ENCODE peak calls at places on chromosomes 12 and 14, in five cellular contexts. F is MM.1S, D is choroid plexus epithelial cell, G is body of pancreas, C is left lung. E is an unnamed sample.

GRCh38 chr14:75184039-75184438 is 7.6 kb upstream of the TMED10 start:
- DNase-seq in D (no peak), G (no peak), C (peak), F (no peak), E (no peak)

GRCh38 chr14:49950275-49951250 is 57.7 kb downstream of the ARF6 start:
- DNase-seq in D (no peak), G (peak), F (no peak), C (no peak), E (no peak)

GRCh38 chr14:103519837-103520212 is 2.8 kb downstream of the CKB start:
- DNase-seq in D (no peak), F (no peak), C (peak), G (peak), E (no peak)

GRCh38 chr14:105155681-105156413 is 12.7 kb downstream of the JAG2 start:
- DNase-seq in G (no peak), F (no peak), D (no peak), C (peak), E (no peak)

GRCh38 chr14:38203929-38204716 is 3.6 kb upstream of the SSTR1 start:
- DNase-seq in F (no peak), D (no peak), G (no peak), C (no peak), E (no peak)

GRCh38 chr12:84814664-84815245 is 97.8 kb downstream of the SLC6A15 start:
- DNase-seq in D (no peak), F (no peak), C (no peak), G (no peak), E (peak)

GRCh38 chr12:130017571-130018449 is 114.0 kb upstream of the TMEM132D start:
- DNase-seq in G (no peak), F (no peak), C (no peak), D (no peak), E (no peak)

GRCh38 chr12:52659395-52659794 is 7.4 kb upstream of the KRT2 start:
- DNase-seq in D (no peak), G (no peak), F (no peak), C (no peak), E (no peak)

GRCh38 chr12:43362910-43363694 is 188.9 kb downstream of the ADAMTS20 start:
- DNase-seq in D (no peak), F (no peak), G (no peak), C (no peak), E (no peak)

GRCh38 chr12:11178250-11178649 is 7.3 kb downstream of the SMIM10L1 start:
- DNase-seq in C (no peak), G (no peak), D (no peak), F (no peak), E (no peak)

GRCh38 chr12:29492884-29493283 is 4.6 kb downstream of the OVCH1 start:
- DNase-seq in F (no peak), D (no peak), C (no peak), G (no peak), E (no peak)

GRCh38 chr12:9687228-9687627 is 17.7 kb downstream of the CLEC2D start:
- DNase-seq in G (no peak), F (no peak), C (no peak), D (peak), E (peak)

GRCh38 chr14:69699743-69700309 is 67.1 kb upstream of the SRSF5 start:
- DNase-seq in F (no peak), D (no peak), G (peak), C (no peak), E (no peak)

GRCh38 chr14:96938946-96939345 is 141.8 kb downstream of the VRK1 start:
- DNase-seq in D (no peak), C (no peak), F (no peak), G (no peak), E (no peak)

GRCh38 chr12:92028039-92028709 is 117.5 kb downstream of the BTG1 start:
- DNase-seq in D (peak), C (no peak), G (no peak), F (no peak), E (peak)

GRCh38 chr12:2229661-2230539 is 177.1 kb downstream of the CACNA1C start:
- DNase-seq in C (peak), D (peak), G (no peak), F (no peak), E (no peak)

GRCh38 chr12:105590571-105590970 is 260.1 kb downstream of the C12orf75 start:
- DNase-seq in G (no peak), C (no peak), D (no peak), F (no peak), E (no peak)

GRCh38 chr12:30000401-30000800 is 216.7 kb upstream of the TMTC1 start:
- DNase-seq in C (no peak), F (no peak), D (peak), G (no peak), E (no peak)

GRCh38 chr14:96249016-96249415 is 7.0 kb upstream of the BDKRB1 start:
- DNase-seq in C (peak), G (no peak), D (peak), F (no peak), E (no peak)

GRCh38 chr12:17326649-17327048 is 720.7 kb upstream of the LMO3 start:
- DNase-seq in D (no peak), C (no peak), G (no peak), F (no peak), E (no peak)

GRCh38 chr12:15000575-15000974 is 27.7 kb downstream of the PDE6H start:
- DNase-seq in C (no peak), G (no peak), F (no peak), D (no peak), E (no peak)

GRCh38 chr12:39319180-39319579 is 123.7 kb downstream of the KIF21A start:
- DNase-seq in D (no peak), F (no peak), G (no peak), C (no peak), E (no peak)

GRCh38 chr14:80965041-80965440 is 9.6 kb downstream of the TSHR start:
- DNase-seq in C (no peak), F (no peak), D (peak), G (no peak), E (no peak)

GRCh38 chr14:88323520-88324199 is 591 bp upstream of the KCNK10 start:
- DNase-seq in C (peak), D (peak), F (no peak), G (peak), E (no peak)

GRCh38 chr12:18886962-18887361 is 149.0 kb downstream of the CAPZA3 start:
- DNase-seq in C (no peak), F (peak), G (no peak), D (peak), E (no peak)

GRCh38 chr14:102498678-102499265 is 10.8 kb downstream of the ANKRD9 start:
- DNase-seq in G (no peak), F (no peak), C (no peak), D (no peak), E (no peak)

GRCh38 chr12:4496145-4496838 is 42.4 kb upstream of the RAD51AP1 start:
- DNase-seq in D (no peak), C (no peak), G (no peak), F (no peak), E (no peak)

GRCh38 chr12:31015215-31015614 is 58.4 kb upstream of the DDX11 start:
- DNase-seq in D (no peak), F (no peak), C (no peak), G (no peak), E (no peak)

DNA sequence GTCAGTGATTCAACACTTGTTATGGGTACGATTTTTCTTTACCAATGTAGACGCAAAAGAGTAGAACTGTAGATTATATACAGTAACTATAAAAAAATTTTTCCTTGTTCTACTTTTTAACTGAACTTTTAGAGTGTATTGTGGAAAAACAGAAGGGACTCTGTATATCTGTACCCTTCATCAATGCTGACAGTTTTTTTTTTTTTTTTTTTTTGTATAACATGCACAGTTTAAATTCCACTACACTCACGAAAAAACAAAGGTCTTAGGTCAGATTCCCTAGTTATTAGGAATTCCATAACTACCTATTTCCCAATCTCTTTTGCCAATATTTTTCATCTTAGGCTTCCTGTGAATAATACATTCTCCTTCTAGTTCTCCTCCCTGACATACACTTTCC is 6.4 kb downstream of the DDHD1 start:
- DNase-seq in C (no peak), F (no peak), G (no peak), D (no peak), E (no peak)
- H3K4me3 ChIP-seq in C (no peak), F (no peak), G (no peak), D (no peak), E (no peak)

DNA sequence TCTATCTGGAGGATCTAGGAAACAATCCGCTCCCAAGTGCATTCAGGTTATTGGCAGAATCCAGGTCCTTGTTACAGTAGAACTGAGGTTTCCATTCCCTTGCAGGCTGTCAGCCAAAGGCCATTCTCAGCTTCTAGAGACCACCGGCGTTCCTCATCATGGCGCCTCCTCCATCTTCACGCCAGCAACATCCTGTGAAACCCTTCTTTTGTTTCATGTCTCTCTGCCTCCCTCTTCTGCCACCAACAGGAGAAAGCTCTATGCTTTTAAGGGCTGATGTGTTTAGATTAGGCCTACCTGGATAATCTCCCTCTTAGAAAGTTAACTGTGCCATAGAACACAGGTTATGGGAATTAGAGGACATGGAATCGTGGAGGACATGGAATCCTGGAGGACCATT is 133.0 kb upstream of the RASSF8 start:
- DNase-seq in C (no peak), F (no peak), G (no peak), D (peak), E (no peak)
- TF ChIP-seq CTCF in C (no peak), F (no peak), G (no peak), D (peak), E (no peak)

DNA sequence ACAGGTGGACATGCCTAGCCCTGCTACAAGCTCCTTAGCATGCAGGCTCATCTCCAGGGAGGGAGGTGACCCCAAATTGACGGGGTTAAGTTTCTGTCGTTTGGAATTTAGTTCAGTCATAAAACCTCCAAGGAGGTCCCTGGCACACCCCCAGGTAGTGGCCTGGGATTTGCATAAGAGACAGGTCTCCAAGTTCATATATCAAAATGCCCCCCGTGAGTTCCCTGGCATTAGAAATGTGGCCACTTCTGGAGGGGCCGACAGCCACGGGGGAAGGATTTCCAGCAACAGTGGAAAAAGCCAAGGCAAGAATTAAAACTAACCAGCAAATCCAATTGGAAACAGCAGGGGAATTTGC is 228.8 kb downstream of the BCL11B start:
- DNase-seq in D (no peak), C (no peak), G (no peak), F (no peak), E (no peak)
- H3K4me3 ChIP-seq in D (no peak), C (no peak), G (no peak), F (no peak), E (no peak)

DNA sequence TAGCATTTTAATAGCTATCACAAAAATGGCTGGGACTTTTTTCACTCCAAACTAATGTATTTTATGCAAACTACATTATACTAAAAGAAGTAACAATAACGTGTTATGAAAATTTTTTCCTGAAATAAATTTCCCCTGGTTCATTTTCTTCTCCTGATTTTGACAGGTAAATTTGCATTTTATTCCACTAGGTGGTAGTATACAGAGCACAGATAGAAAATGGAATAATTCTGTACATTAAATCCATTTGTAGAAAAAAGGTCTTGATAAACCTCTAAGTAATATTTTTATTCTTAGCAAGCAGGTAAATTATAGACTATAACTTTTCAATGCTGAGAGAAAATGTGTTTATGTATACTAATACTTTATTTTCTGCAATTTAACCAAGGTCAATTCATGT is 96.5 kb downstream of the BCAT1 start:
- DNase-seq in D (peak), F (peak), G (no peak), C (no peak), E (no peak)
- TF ChIP-seq CTCF in D (peak), F (peak), G (peak), C (peak), E (peak)

GRCh38 chr12:6954754-6955461 is 3.8 kb downstream of the PTPN6 start:
- DNase-seq in G (no peak), C (no peak), D (no peak), F (no peak), E (no peak)

GRCh38 chr12:6952860-6953416 is 1.8 kb downstream of the PTPN6 start:
- DNase-seq in C (no peak), D (no peak), G (no peak), F (no peak), E (no peak)

GRCh38 chr12:6955462-6956331 is 4.5 kb downstream of the PTPN6 start:
- DNase-seq in F (no peak), D (no peak), G (no peak), C (peak), E (no peak)

GRCh38 chr12:6953417-6954315 is 2.5 kb downstream of the PTPN6 start:
- DNase-seq in F (peak), C (peak), G (no peak), D (peak), E (no peak)

DNA sequence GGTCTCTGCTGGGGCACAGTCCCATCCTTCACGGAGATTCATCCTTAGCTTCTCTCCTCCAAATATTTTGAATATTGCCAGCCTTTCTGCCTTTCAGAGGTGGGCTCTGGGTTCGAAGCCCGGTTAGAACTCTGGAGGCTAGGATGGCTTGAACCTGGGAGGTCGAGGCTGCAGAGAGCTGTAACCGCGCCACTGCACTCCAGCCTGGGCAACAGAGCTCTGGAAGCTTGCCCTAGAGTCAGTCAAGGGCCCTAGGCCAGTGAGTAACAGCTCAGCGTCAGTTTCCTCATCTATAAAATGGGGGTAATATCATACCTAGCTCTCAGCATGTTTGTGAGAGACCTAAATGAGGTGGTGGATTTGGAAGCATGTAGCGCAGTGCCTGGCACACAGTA is 3.2 kb downstream of the PTPN6 start:
- DNase-seq in F (no peak), D (no peak), C (no peak), G (no peak), E (no peak)
- H3K4me3 ChIP-seq in F (no peak), D (no peak), C (no peak), G (no peak), E (no peak)

GRCh38 chr14:51244591-51244990 is 4.5 kb downstream of the TMX1 start:
- DNase-seq in C (no peak), G (no peak), D (no peak), F (no peak), E (no peak)

GRCh38 chr14:51240804-51241380 is 845 bp downstream of the TMX1 start:
- DNase-seq in D (no peak), F (no peak), C (no peak), G (no peak), E (no peak)

GRCh38 chr14:51236314-51236713 is 3.7 kb upstream of the TMX1 start:
- DNase-seq in F (no peak), C (no peak), G (no peak), D (peak), E (no peak)

GRCh38 chr14:51242545-51243490 is 2.8 kb downstream of the TMX1 start:
- DNase-seq in D (no peak), C (no peak), G (no peak), F (no peak), E (no peak)

DNA sequence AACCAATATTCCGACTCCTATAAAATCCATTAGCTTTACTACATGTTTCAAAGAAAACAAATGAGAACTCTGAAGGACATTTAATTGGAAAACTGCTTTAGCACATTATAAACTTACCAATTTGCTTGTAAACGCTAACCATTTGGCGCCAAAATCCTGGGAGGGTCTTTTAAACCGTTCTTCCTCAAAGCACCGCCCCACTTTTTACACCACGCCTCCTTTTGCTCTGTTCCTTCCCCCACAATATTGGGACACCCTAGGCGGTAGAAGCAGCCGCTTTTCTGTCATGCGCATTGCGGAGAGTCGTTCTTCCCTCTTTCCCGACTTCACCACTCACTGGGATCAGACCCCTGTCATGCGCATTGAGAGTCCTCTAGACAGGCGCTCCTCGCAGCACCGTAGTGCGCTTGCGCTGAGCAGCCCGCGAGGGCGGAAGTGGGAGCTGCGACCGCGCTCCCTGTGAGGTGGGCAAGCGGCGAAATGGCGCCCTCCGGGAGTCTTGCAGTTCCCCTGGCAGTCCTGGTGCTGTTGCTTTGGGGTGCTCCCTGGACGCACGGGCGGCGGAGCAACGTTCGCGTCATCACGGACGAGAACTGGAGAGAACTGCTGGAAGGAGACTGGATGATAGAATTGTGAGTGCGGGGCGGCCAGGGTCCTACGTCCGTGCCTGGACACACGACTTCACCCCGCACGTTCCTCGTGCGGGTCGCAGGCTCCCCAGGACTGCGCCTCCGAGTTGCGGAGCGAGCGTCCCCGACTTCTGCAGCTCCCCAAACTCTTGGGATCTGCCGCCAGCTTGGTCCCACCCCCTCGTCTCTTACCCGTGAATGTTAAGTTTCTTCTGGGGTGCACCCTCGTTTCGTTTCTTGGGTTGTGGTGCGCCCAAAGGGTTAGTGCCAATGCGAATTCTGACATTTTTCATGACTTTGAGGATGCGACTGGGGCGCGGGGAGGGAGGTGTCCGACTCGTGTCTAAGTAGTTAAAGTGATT is at the start of gene TMX1:
- DNase-seq in G (peak), D (peak), F (peak), C (peak), E (peak)
- TF ChIP-seq CTCF in G (no peak), D (peak), F (no peak), C (no peak), E (no peak)